ENCODE peak calls at places on chromosomes 11 and 22, in seven cellular contexts. Q, U, A, W, K, H and E are unnamed samples.
A peak's percentile ranks its signal among the peaks of the same experiment; 100 is the strongest.

GRCh38 chr22:31160328-31160978 is 471 bp downstream of the RNF185 start:
- DNase-seq in A (peak; percentile 19), U (no peak), H (no peak), Q (peak; percentile 49), K (no peak), W (no peak), E (no peak)

GRCh38 chr11:99352642-99353041 is 331.9 kb downstream of the CNTN5 start:
- DNase-seq in A (no peak), H (no peak), Q (no peak), W (no peak), U (no peak), K (no peak), E (no peak)

GRCh38 chr11:34318111-34319037 is 39.4 kb downstream of the ABTB2 start:
- DNase-seq in U (no peak), H (no peak), W (no peak), A (peak; percentile 20), Q (peak; percentile 59), K (no peak), E (no peak)

GRCh38 chr11:105071060-105071732 is 26.1 kb upstream of the CARD16 start:
- DNase-seq in K (no peak), H (no peak), Q (no peak), U (no peak), A (no peak), W (no peak), E (no peak)

GRCh38 chr11:91199866-91200265 is 977.0 kb upstream of the CHORDC1 start:
- DNase-seq in A (no peak), W (no peak), U (no peak), K (no peak), Q (peak; percentile 25), H (no peak), E (no peak)

GRCh38 chr11:73431431-73431830 is 55.2 kb downstream of the RELT start:
- DNase-seq in H (no peak), Q (no peak), W (no peak), K (no peak), U (no peak), A (no peak), E (no peak)

GRCh38 chr11:111561801-111562325 is 21.3 kb downstream of the LAYN start:
- DNase-seq in W (no peak), K (no peak), H (no peak), Q (peak; percentile 89), U (no peak), A (no peak), E (no peak)

GRCh38 chr11:107752954-107753822 is 41.3 kb upstream of the SLN start:
- DNase-seq in Q (no peak), W (no peak), K (no peak), A (no peak), U (no peak), H (no peak), E (no peak)

GRCh38 chr11:114290503-114291239 is 5.5 kb upstream of the NNMT start:
- DNase-seq in A (no peak), K (no peak), Q (peak; percentile 38), U (no peak), W (no peak), H (no peak), E (no peak)

GRCh38 chr11:43920598-43921419 is 21.6 kb upstream of the C11orf96 start:
- DNase-seq in U (peak; percentile 63), H (peak; percentile 86), Q (peak; percentile 99), A (peak; percentile 66), W (no peak), K (no peak), E (no peak)

DNA sequence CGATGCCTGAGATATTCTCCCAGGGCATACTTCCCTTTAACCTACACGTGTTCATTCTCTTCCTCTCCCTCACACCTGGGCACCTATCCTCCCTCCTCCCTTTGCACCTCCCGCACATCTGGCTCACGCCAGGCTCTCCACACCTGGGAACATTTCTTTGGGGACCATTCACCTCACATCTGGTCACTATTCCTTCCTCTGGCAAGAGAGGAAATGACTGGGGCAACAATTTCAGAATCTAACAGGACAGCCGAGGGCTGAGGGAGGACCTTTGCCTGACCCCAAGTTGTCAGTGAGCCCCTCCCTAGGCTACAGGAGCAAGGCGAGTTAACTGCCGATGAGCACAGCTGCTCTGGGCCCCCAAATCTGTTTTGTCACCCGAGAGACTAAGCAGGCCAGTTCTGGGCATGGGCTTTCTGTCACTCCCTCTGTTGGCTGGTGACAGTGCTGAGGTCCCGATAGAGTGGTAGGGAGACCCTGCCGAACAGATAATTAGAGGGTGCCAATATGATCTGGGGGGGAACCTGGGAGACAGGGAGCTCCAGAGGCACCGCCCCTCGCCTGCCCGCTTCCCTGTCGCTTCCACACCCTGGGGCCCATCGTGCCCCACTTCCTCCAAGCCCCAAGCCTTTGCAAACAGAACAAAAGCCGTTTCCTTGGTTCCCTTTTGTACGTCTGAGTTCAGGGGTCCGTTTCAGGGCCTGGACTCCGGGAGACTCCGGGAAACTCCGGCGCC is 45.6 kb downstream of the EIF3F start:
- DNase-seq in Q (no peak), U (no peak), H (no peak), W (no peak), K (no peak), A (no peak), E (no peak)
- TF ChIP-seq CTCF in Q (no peak), U (no peak), H (no peak), W (no peak), K (no peak), A (no peak), E (peak; percentile 22)

GRCh38 chr11:123143476-123143875 is 51.6 kb downstream of the CLMP start:
- DNase-seq in H (no peak), U (no peak), W (no peak), K (no peak), A (no peak), Q (no peak), E (no peak)

GRCh38 chr11:123135863-123136446 is 59.1 kb downstream of the CLMP start:
- DNase-seq in U (no peak), A (no peak), H (no peak), K (no peak), Q (no peak), W (no peak), E (no peak)

GRCh38 chr11:123132881-123133280 is 62.2 kb downstream of the CLMP start:
- DNase-seq in K (no peak), W (no peak), Q (no peak), A (no peak), U (no peak), H (no peak), E (no peak)

GRCh38 chr11:123139206-123139605 is 55.8 kb downstream of the CLMP start:
- DNase-seq in H (no peak), U (no peak), A (no peak), W (no peak), K (no peak), Q (no peak), E (no peak)

DNA sequence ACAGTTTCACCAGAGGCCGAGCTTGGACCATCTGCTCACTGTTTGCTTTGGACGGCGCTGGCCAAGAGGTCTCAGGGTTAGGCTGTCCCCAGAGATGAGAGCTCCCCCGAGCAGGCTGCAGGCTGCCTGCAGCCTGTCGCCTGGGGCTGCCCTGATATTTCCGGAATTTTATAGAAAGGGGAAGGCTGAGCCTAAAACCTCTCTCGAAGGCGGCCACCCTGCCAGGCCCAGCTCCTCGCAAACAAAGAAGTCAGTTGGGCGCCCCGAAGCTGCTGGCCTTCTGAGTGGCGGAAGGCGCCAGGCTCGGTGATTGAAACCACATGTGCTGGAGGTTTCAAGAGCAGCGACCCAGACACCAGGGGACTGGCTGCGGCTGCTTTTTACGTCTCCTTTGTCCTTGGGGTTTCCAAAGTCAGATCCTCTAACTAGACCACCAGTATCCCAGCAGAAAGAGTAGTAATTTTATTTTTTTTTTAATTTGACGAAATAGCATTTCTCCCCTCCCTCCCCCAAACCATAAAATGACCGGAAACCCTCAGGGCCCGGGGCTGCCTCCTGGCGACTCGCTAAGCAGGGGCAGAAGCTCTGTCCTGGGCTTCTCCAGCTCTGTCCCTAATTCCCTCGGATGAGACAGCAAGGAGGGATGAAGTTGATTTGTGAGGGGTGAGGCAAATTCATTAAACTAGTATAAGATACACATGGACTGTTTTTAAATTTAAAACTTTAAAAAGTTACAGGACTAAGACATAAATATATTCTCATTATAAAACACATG is 57.4 kb downstream of the CLMP start:
- DNase-seq in K (no peak), A (peak; percentile 44), W (peak; percentile 8), Q (peak; percentile 95), U (peak; percentile 28), H (no peak), E (no peak)
- TF ChIP-seq CTCF in K (no peak), A (no peak), W (no peak), Q (no peak), U (no peak), H (no peak), E (no peak)

DNA sequence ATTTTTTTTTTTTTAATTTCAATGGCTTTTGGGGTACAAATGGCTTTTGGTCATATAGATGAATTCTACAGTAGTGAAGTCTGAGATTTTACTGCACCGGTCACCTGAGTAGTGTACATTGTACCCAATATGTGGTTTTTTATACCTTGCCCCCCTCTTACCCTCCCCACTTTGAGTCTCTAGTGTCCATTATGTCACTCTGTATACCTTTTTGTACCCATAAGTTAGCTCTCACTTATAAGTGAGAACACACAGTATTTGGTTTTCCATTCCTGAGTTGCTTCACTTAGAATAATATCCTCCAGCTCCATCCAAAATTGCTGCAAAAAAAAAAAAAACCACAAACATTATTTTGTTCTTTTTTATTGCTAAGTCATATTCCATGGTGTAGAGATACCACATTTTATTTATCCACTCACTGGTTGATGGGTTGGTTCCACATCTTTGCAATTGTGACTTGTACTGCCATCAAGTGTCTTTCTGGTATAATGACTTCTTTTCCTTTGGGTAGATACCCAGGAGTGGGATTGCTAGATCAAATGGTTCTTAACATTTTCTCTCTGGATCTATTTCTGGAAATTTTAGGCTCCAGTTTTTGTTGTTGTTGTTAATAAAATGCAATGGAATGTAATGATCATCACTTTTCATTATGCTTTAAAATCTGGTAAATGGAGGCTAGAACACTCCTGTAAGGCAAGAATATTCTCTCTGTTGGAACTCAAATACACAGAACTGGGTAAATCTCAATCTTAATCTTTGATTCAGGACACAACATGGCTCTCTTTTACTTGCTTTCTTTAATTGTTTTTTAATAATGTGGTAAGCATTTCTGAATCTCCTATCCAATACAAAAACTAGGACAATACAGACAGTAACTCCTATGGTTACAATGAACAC is 10.3 kb downstream of the NEAT1 start:
- DNase-seq in A (no peak), W (no peak), K (no peak), U (no peak), H (no peak), Q (peak; percentile 49), E (no peak)
- TF ChIP-seq CTCF in A (no peak), W (peak; percentile 48), K (peak; percentile 74), U (peak; percentile 13), H (no peak), Q (no peak), E (no peak)

GRCh38 chr11:2825261-2825885 is 60.2 kb downstream of the CDKN1C start:
- DNase-seq in A (peak; percentile 81), W (no peak), K (no peak), H (no peak), U (peak; percentile 25), Q (peak; percentile 54), E (no peak)
- TF ChIP-seq CTCF in A (no peak), W (no peak), K (no peak), H (no peak), U (no peak), Q (no peak), E (no peak)

GRCh38 chr11:41665633-41666032 is 206.2 kb upstream of the LRRC4C start:
- DNase-seq in W (no peak), A (no peak), H (no peak), U (no peak), Q (no peak), K (no peak), E (no peak)

GRCh38 chr11:41659990-41660389 is 200.5 kb upstream of the LRRC4C start:
- DNase-seq in K (no peak), Q (no peak), H (no peak), W (no peak), U (no peak), A (peak; percentile 26), E (no peak)

GRCh38 chr11:41660585-41660984 is 201.1 kb upstream of the LRRC4C start:
- DNase-seq in A (no peak), U (no peak), Q (no peak), W (no peak), K (no peak), H (no peak), E (no peak)
- TF ChIP-seq CTCF in A (no peak), U (no peak), Q (no peak), W (no peak), K (no peak), H (peak; percentile 21), E (no peak)